ENCODE peak calls at places on chromosomes 7 and 10, in six cellular contexts. T is upper lobe of right lung, X is fibroblast of mammary gland, F is prostate gland, S is progenitor cell of endocrine pancreas, Y is lower lobe of right lung. O is an unnamed sample.

GRCh38 chr10:78727251-78727650 is 341.5 kb upstream of the ZMIZ1 start:
- DNase-seq in T (no peak), Y (no peak), X (no peak), F (no peak), S (no peak), O (no peak)

GRCh38 chr7:23211542-23211941 is 29.7 kb downstream of the NUP42 start:
- DNase-seq in T (no peak), Y (no peak), X (no peak), F (no peak), S (no peak), O (no peak)

GRCh38 chr10:131955591-131956340 is 26.0 kb downstream of the BNIP3 start:
- DNase-seq in S (no peak), X (no peak), T (peak), F (no peak), Y (no peak), O (no peak)

GRCh38 chr7:74063646-74064045 is 20.0 kb upstream of the LIMK1 start:
- DNase-seq in F (no peak), X (no peak), S (no peak), T (no peak), Y (peak), O (no peak)

GRCh38 chr7:138864667-138865066 is 66.7 kb upstream of the ATP6V0A4 start:
- DNase-seq in S (no peak), X (peak), Y (no peak), T (no peak), F (no peak), O (no peak)

GRCh38 chr7:111029141-111029572 is 61.8 kb upstream of the LRRN3 start:
- DNase-seq in X (no peak), T (no peak), Y (no peak), F (no peak), S (no peak), O (no peak)

GRCh38 chr10:46068117-46068516 is 22.0 kb upstream of the MSMB start:
- DNase-seq in S (no peak), X (no peak), F (no peak), Y (no peak), T (no peak), O (no peak)

GRCh38 chr7:146002431-146003078 is 114.0 kb upstream of the CNTNAP2 start:
- DNase-seq in S (no peak), F (no peak), T (no peak), X (no peak), Y (no peak), O (no peak)

GRCh38 chr10:33546031-33546430 is 211.6 kb upstream of the NRP1 start:
- DNase-seq in F (no peak), Y (no peak), S (no peak), T (no peak), X (no peak), O (no peak)

GRCh38 chr7:156616269-156617202 is 24.0 kb upstream of the RNF32 start:
- DNase-seq in X (no peak), F (no peak), S (no peak), T (no peak), Y (no peak), O (no peak)

GRCh38 chr10:124743188-124744046 is 761 bp downstream of the FAM53B start:
- DNase-seq in F (no peak), T (peak), X (no peak), S (no peak), Y (peak), O (peak)

GRCh38 chr7:23472046-23472445 is 1.8 kb upstream of the IGF2BP3 start:
- DNase-seq in X (no peak), F (no peak), S (no peak), Y (no peak), T (no peak), O (no peak)

GRCh38 chr10:14879055-14879800 is 562 bp downstream of the SUV39H2 start:
- DNase-seq in F (peak), T (no peak), Y (peak), S (no peak), X (no peak), O (peak)

GRCh38 chr10:48649349-48649944 is 35.2 kb upstream of the WDFY4 start:
- DNase-seq in F (no peak), Y (no peak), S (no peak), X (peak), T (no peak), O (no peak)

GRCh38 chr7:148773344-148773743 is 74.6 kb downstream of the CUL1 start:
- DNase-seq in T (no peak), F (no peak), Y (no peak), S (no peak), X (no peak), O (peak)

GRCh38 chr7:111561659-111561908 is 708 bp downstream of the IMMP2L start:
- DNase-seq in F (no peak), Y (no peak), X (no peak), T (no peak), S (no peak), O (no peak)

GRCh38 chr7:11343818-11344413 is 370.2 kb downstream of the PHF14 start:
- DNase-seq in F (peak), S (no peak), X (peak), T (no peak), Y (no peak), O (no peak)

GRCh38 chr7:128879461-128879938 is 16.8 kb downstream of the ATP6V1F start:
- DNase-seq in S (no peak), X (no peak), T (peak), F (no peak), Y (peak), O (no peak)

GRCh38 chr7:151195616-151196450 is 8.8 kb upstream of the ASB10 start:
- DNase-seq in X (no peak), Y (no peak), F (no peak), S (no peak), T (no peak), O (no peak)

GRCh38 chr10:15859531-15859864 is 809 bp downstream of the MINDY3 start:
- DNase-seq in T (no peak), Y (no peak), F (no peak), S (no peak), X (no peak), O (no peak)

GRCh38 chr10:411597-411996 is 276.3 kb downstream of the ZMYND11 start:
- DNase-seq in Y (no peak), S (no peak), T (no peak), X (peak), F (no peak), O (no peak)

GRCh38 chr10:6321880-6322279 is 119.1 kb downstream of the PFKFB3 start:
- DNase-seq in X (peak), F (no peak), Y (no peak), T (no peak), S (no peak), O (no peak)

GRCh38 chr7:41699532-41699931 is 3.4 kb downstream of the INHBA start:
- DNase-seq in F (no peak), X (peak), S (no peak), T (no peak), Y (peak), O (no peak)

GRCh38 chr7:15686957-15687644 is 618 bp upstream of the MEOX2 start:
- DNase-seq in X (no peak), S (no peak), F (no peak), T (no peak), Y (no peak), O (no peak)

GRCh38 chr7:33667261-33667660 is 238.1 kb upstream of the BMPER start:
- DNase-seq in Y (no peak), T (no peak), S (no peak), F (no peak), X (peak), O (no peak)

GRCh38 chr10:127880557-127880956 is 12.2 kb downstream of the CLRN3 start:
- DNase-seq in Y (no peak), F (no peak), S (no peak), T (no peak), X (no peak), O (no peak)

DNA sequence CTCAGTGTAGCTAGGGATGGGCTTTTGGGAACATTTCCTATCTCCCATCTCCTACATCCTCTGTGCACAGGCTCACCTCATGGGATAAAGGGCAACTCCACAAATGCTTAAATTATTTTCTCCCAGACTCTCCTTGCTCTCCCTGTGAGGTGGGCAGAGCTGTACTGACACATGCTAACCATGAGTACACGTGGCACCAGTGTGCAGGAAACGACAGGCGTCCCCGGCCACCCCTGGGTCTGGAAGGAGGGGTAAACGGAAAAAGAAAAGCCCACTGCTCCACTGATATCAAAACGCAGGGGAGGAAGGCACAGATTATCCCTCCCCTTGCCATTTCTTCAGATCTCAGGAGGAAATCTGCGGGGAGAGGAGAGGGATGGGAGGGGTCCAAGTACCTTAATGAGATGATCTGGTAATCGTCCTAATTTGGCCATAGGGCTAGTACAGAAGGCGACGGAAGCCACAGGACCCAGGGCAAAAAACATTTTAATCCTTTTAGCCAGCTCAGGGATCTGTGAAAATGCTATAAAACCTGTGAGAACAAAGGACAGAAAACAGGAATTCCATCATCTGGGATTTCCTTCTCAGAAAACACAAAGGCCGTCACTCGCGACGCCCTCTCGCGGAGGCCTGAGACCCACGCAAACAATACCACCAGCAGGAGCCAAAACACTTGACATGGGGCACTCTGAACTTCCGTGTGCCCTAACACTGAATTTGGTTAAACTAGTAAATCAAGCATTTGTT is 17.8 kb upstream of the CH25H start:
- DNase-seq in F (peak), X (no peak), T (no peak), S (no peak), Y (peak), O (no peak)
- TF ChIP-seq CTCF in F (peak), X (peak), T (peak), S (peak), Y (peak), O (no peak)

DNA sequence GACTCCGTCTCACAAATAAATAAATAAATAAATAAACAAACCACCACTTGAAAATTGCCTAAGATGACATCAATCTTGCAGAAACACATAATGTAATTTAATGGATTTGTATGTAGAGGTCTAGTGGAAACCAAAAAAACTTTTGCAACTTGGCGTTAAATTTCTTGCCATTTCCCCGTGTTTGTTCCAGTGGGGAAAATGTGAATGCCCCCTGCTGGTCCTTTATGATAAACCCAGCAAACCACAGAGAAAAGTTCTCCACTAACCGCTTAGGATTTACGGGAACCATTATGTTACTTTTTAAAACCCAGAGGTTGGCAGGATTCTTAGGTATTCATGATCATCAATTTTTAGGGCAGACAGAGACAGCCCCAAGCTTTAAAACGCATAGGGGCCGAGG is 32.5 kb downstream of the LAMB4 start:
- DNase-seq in X (no peak), S (no peak), F (no peak), T (no peak), Y (no peak), O (no peak)
- TF ChIP-seq CTCF in X (peak), S (peak), F (no peak), T (peak), Y (peak), O (no peak)

GRCh38 chr10:112446855-112447691 is at the start of the genes VTI1A and ZDHHC6:
- DNase-seq in F (peak), X (peak), Y (peak), T (peak), S (peak), O (peak)
- TF ChIP-seq CTCF in F (peak), X (peak), Y (no peak), T (no peak), S (peak), O (peak)

DNA sequence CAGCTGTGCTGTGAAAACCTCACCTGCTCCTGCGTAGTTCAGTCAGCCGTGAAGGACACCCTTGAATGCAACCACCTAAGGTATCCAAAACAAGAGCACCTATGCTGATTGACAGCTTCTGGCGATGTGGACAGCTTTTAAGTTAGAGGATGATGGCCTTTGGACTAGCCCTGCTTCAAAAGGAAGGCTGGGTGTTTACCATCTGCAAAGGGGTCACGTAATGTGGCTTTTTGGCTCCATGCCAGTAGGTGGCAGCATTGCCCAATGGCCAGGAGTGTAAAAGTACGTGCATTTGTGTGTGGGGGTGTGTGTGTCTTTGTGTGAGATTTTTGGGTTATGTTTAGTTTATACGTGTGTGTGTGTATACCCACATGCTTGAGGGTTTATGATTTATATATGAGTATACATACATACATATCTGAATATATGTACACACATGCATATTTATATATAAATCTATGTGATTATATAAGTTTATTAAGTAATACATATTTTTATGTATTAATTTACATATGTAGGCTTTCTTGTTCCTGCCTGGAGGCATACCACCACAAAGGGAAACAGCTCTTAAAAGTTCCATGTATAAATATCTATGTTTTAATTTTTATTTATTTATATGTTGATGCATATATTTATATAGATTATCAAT is 236.3 kb upstream of the ANKRD30A start:
- DNase-seq in T (no peak), X (peak), S (peak), F (no peak), Y (no peak), O (no peak)
- TF ChIP-seq CTCF in T (no peak), X (peak), S (peak), F (no peak), Y (no peak), O (no peak)

DNA sequence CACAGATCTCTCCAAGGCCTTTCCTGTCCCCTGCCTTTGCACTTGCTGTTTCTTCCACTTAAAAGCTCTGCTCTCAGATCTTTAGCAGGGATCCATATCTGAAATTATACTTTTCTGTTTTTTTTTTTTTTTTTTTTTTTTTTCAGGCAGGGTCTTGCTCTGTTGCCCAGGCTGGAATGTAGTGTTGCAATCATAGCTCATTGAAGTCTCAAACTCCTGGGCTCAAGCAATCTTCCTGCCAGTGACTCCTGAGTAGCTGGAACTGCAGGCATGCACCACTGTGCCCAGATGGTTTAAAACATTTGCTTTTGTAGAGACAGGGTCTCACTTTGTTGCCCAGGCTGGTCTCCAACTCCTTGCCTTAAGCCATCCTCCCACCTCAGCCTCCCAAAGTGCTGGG is 5.0 kb upstream of the TSPAN15 start:
- DNase-seq in Y (no peak), F (no peak), S (no peak), X (no peak), T (peak), O (no peak)
- TF ChIP-seq CTCF in Y (no peak), F (no peak), S (no peak), X (no peak), T (no peak), O (no peak)

O was measured in natural killer cell.